ENCODE peak calls at places on chromosomes 6 and 20, in four cellular contexts. F is H1, I is mesenchymal stem cell, H is H9. E is an unnamed sample.

GRCh38 chr6:157283900-157284737 is 39.2 kb downstream of the TMEM242 start:
- DNase-seq in F (no peak), I (no peak), H (no peak), E (no peak)

GRCh38 chr6:30685157-30685976 is 1.1 kb downstream of the PPP1R18 start:
- DNase-seq in F (no peak), I (peak), H (no peak), E (no peak)

GRCh38 chr20:40675599-40676221 is 13.3 kb downstream of the MAFB start:
- DNase-seq in F (no peak), I (no peak), H (no peak), E (no peak)

GRCh38 chr6:168538892-168539811 is 98.2 kb downstream of the SMOC2 start:
- DNase-seq in F (no peak), I (no peak), H (no peak), E (no peak)

GRCh38 chr6:130743175-130743574 is 84.0 kb upstream of the SMLR1 start:
- DNase-seq in F (peak), I (no peak), H (peak), E (peak)

GRCh38 chr20:6450841-6451240 is 316.6 kb upstream of the BMP2 start:
- DNase-seq in F (no peak), I (no peak), H (no peak), E (no peak)

GRCh38 chr20:15162061-15162740 is 824.8 kb upstream of the FLRT3 start:
- DNase-seq in F (no peak), I (no peak), H (no peak), E (no peak)

GRCh38 chr20:62117362-62117646 is 5.0 kb upstream of the LSM14B start:
- DNase-seq in F (no peak), I (no peak), H (no peak), E (no peak)

GRCh38 chr6:108080010-108080780 is 5.7 kb upstream of the OSTM1 start:
- DNase-seq in F (peak), I (peak), H (peak), E (no peak)

GRCh38 chr6:10583509-10583908 is 62.4 kb downstream of the GCNT2 start:
- DNase-seq in F (no peak), I (no peak), H (no peak), E (no peak)
- H2BK5ac ChIP-seq in F (peak), I (no peak), H (peak), E (no peak)

DNA sequence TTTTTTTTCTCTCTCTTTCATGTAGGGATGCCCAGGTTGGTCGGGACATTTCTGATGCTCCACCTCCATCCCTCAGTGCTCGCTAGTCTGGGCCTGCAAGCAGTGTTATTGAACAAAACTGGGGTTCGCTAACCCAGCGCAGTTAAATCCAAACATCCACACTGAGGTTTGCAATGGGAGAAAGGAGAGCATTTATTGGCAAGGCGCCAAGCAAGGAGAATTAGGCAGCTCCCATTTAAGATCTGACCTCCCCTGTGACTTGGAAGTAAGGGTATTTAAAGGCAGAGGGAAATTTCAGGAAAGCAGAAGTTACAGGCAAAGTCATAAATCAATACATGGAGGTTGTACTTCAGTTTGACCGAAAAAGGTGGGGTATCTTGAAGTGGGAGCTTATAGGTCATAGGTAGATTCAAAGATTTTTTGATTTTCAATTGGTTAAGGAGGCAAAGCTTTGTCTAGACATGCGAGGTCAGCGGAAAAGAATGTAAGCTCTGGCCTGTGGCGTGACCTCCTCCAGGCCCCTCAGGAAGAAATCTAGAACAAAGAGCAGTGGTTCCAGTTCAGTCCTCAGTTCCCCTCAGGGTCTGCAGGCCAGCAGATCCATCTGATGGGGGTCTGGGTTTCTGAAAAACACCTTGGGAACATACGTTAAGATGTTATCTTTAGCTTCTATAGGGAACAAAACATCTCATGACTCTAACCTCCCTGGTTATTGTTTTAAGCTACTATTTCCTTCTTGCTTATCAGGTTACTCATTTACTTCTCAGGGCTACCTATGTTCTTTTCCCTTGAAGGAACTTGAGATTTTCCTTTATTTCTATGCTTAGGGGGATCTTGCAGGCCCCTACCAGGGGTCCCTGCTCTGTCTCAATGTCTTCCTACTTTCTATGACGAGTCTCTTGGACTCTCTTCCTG is 66.0 kb upstream of the KIF16B start:
- DNase-seq in F (no peak), I (no peak), H (no peak), E (no peak)
- H2BK12ac ChIP-seq in F (no peak), I (no peak), H (no peak), E (no peak)

DNA sequence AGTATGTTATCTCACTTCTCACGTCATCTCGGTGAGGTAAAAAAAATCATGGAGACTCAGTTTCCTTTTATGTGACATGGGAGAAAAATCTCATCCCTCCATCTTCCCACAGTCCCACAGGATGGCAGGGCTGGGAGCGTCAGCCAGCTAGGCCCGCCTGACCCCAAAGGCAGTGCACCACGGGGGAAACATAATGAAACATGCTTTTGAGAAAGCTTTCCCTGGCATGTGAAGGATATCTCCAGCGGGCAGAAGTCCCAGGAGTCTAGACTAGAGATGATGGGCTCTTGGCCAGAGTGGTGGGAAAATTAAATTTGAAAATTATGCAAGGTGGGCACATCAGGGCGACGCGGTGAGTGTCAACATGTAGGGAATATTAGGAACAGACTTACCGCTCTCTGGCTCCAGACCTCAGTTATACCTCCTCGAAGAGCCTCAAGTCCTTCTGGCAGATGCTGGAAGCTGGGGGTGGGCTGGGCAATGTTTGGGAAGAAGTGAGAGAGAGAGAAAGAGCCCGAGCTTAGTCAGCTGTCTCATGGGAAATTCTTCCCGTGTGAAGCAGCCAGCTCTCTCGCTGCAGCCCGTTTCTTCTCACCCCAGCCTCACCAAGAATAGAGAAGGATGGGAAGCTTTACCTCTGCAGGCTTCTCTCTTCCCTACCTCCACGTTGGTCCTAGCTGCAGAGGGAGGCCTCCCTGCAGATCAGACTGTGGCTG is 52.3 kb downstream of the MOCS1 start:
- DNase-seq in F (no peak), I (peak), H (no peak), E (no peak)
- H2AK5ac ChIP-seq in F (no peak), I (peak), H (no peak), E (no peak)

GRCh38 chr6:2865270-2866182 is 23.9 kb upstream of the SERPINB1 start:
- DNase-seq in F (no peak), I (peak), H (no peak), E (no peak)
- H2BK5ac ChIP-seq in F (peak), I (no peak), H (peak), E (no peak)

DNA sequence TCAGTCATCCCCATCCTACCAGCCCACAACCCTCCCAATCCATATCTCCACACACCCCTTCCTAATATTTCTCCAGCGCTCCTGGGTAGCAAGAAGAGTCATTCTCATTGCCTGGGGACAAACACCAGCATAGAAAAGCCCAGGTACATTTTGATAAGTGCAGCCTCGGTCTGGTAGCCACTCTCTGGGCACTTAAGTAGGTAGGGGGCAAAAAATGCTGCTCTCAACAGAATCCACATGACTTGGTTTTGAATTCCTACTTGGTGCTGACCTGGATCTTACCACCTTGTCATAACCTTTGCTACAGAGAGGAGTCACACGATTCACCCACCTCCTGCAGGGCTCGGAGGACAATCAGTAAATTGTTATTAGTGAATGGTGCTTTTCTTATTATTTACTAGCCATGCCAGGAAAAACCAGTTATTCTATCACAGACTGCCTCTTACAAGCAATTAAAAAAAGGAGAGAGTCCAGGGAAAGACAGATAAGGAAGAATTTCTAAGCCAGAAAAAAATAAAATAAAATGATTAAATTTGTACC is 249.1 kb downstream of the LY86 start:
- DNase-seq in F (no peak), I (no peak), H (no peak), E (no peak)
- H2BK12ac ChIP-seq in F (no peak), I (no peak), H (no peak), E (no peak)

GRCh38 chr20:47117325-47117724 is 222.7 kb downstream of the EYA2 start:
- DNase-seq in F (no peak), I (no peak), H (no peak), E (no peak)

GRCh38 chr20:47120346-47120745 is 225.7 kb downstream of the EYA2 start:
- DNase-seq in F (no peak), I (no peak), H (no peak), E (no peak)

GRCh38 chr20:47117789-47118188 is 223.1 kb downstream of the EYA2 start:
- DNase-seq in F (no peak), I (no peak), H (no peak), E (no peak)

GRCh38 chr20:47118641-47119040 is 224.0 kb downstream of the EYA2 start:
- DNase-seq in F (no peak), I (no peak), H (no peak), E (no peak)

GRCh38 chr20:47118201-47118600 is 223.6 kb downstream of the EYA2 start:
- DNase-seq in F (no peak), I (no peak), H (no peak), E (peak)
- H2AK5ac ChIP-seq in F (no peak), I (no peak), H (no peak), E (no peak)

E was measured in neuronal stem cell.